ENCODE peak calls at places on chromosomes 12 and 14, in nine cellular contexts. Y, U, H, T, J, Q, B, W and K are unnamed samples.

GRCh38 chr12:11576104-11576503 is 73.4 kb upstream of the ETV6 start:
- DNase-seq in H (peak), Q (peak), T (peak), B (no peak), W (no peak), Y (no peak), U (no peak), J (peak), K (no peak)

GRCh38 chr14:70810621-70811020 is 1.3 kb upstream of the MAP3K9 start:
- DNase-seq in T (no peak), H (no peak), Y (no peak), J (no peak), U (no peak), B (no peak), Q (no peak), W (no peak), K (no peak)

GRCh38 chr12:76026643-76027063 is 4.9 kb downstream of the PHLDA1 start:
- DNase-seq in T (no peak), J (no peak), W (no peak), H (no peak), Y (no peak), U (no peak), B (no peak), Q (peak), K (no peak)

GRCh38 chr12:51507188-51507587 is 82.6 kb downstream of the SLC4A8 start:
- DNase-seq in B (no peak), U (no peak), H (no peak), Y (no peak), J (no peak), W (no peak), T (no peak), Q (no peak), K (no peak)

GRCh38 chr12:95339086-95339788 is 121.6 kb downstream of the VEZT start:
- DNase-seq in Y (no peak), W (no peak), J (no peak), T (no peak), U (no peak), B (no peak), Q (peak), H (no peak), K (no peak)

GRCh38 chr14:73460691-73461127 is 2.4 kb upstream of the NUMB start:
- DNase-seq in W (no peak), Y (no peak), B (peak), T (peak), H (no peak), U (peak), J (no peak), Q (peak), K (no peak)

GRCh38 chr12:85280138-85280983 is at the start of gene ALX1:
- DNase-seq in T (peak), H (peak), J (peak), Y (no peak), Q (peak), U (no peak), B (no peak), W (peak), K (no peak)

GRCh38 chr12:110993425-110993824 is 73.0 kb upstream of the MYL2 start:
- DNase-seq in W (peak), U (no peak), H (no peak), B (no peak), Q (no peak), T (peak), Y (no peak), J (no peak), K (no peak)

GRCh38 chr14:86815341-86815740 is 1177.6 kb downstream of the GALC start:
- DNase-seq in J (no peak), T (no peak), U (no peak), B (no peak), H (no peak), Y (no peak), W (no peak), Q (peak), K (no peak)

GRCh38 chr12:51905507-51906438 is 1.5 kb upstream of the ACVRL1 start:
- DNase-seq in B (peak), Y (no peak), W (no peak), Q (no peak), H (peak), J (peak), U (no peak), T (peak), K (no peak)

GRCh38 chr12:124797321-124797720 is 66.3 kb downstream of the SCARB1 start:
- DNase-seq in Y (no peak), B (no peak), H (no peak), J (no peak), Q (no peak), T (no peak), U (no peak), W (peak), K (no peak)

GRCh38 chr12:58364389-58365086 is 423.2 kb downstream of the ATP23 start:
- DNase-seq in Y (no peak), U (no peak), J (no peak), H (no peak), Q (peak), T (peak), W (no peak), B (no peak), K (no peak)

GRCh38 chr12:124824195-124824594 is 39.5 kb downstream of the SCARB1 start:
- DNase-seq in Q (no peak), B (no peak), U (no peak), T (no peak), J (no peak), Y (no peak), H (no peak), W (no peak), K (no peak)

GRCh38 chr14:100402631-100403030 is 79.5 kb downstream of the SLC25A47 start:
- DNase-seq in Q (no peak), Y (no peak), W (no peak), H (no peak), U (no peak), B (no peak), T (peak), J (no peak), K (no peak)

GRCh38 chr12:120361506-120362208 is 7.3 kb downstream of the MSI1 start:
- DNase-seq in B (no peak), Q (no peak), Y (no peak), W (peak), U (no peak), H (no peak), J (peak), T (peak), K (no peak)

GRCh38 chr12:94126067-94126466 is 22.3 kb upstream of the PLXNC1 start:
- DNase-seq in B (no peak), T (no peak), Q (no peak), U (no peak), Y (no peak), H (no peak), W (no peak), J (no peak), K (no peak)

GRCh38 chr14:53183611-53184010 is 30.5 kb upstream of the DDHD1 start:
- DNase-seq in B (no peak), H (no peak), Q (peak), Y (no peak), T (peak), W (no peak), U (no peak), J (no peak), K (no peak)

DNA sequence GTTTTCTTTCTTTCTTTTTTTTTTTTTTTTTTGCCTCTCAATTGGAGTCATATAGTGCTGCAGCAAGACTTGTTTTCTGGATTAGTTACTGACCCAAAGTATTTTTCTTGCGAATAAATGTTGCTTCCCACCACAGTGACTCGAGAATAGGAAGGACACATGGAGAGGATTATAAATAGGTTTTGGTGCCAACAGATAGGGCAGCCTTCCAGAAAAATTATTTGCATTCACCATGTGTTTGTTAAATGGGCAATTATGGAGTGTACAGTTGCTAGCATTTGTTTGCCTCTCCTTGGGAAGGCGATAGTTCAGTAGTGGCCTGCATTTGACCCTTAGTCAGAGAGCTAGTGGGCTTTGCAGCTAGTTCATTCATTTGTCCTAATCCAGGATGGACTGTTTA is 67.3 kb downstream of the CHST11 start:
- DNase-seq in J (no peak), W (no peak), U (no peak), H (no peak), B (no peak), Q (no peak), T (peak), Y (no peak), K (no peak)
- H3K27ac ChIP-seq in J (no peak), W (no peak), U (peak), H (no peak), B (no peak), Q (no peak), T (no peak), Y (no peak), K (no peak)

GRCh38 chr12:113049976-113050742 is 6.4 kb upstream of the DTX1 start:
- DNase-seq in W (peak), Y (no peak), H (no peak), J (no peak), B (no peak), U (peak), Q (no peak), T (no peak), K (no peak)
- TF ChIP-seq CTCF in W (peak), Y (no peak), H (no peak), J (no peak), B (no peak), U (peak), Q (no peak), T (peak), K (peak)

GRCh38 chr12:8912910-8913309 is 1.4 kb upstream of the PHC1 start:
- DNase-seq in B (no peak), Y (no peak), H (no peak), T (no peak), J (no peak), U (peak), Q (peak), W (peak), K (no peak)
- H3K27ac ChIP-seq in B (peak), Y (no peak), H (no peak), T (no peak), J (peak), U (peak), Q (peak), W (peak), K (peak)

GRCh38 chr12:5912437-5913334 is 32.4 kb downstream of the ANO2 start:
- DNase-seq in B (peak), W (peak), H (no peak), T (peak), Y (no peak), J (no peak), U (no peak), Q (no peak), K (no peak)
- TF ChIP-seq CTCF in B (no peak), W (peak), H (no peak), T (peak), Y (no peak), J (no peak), U (peak), Q (peak), K (no peak)

DNA sequence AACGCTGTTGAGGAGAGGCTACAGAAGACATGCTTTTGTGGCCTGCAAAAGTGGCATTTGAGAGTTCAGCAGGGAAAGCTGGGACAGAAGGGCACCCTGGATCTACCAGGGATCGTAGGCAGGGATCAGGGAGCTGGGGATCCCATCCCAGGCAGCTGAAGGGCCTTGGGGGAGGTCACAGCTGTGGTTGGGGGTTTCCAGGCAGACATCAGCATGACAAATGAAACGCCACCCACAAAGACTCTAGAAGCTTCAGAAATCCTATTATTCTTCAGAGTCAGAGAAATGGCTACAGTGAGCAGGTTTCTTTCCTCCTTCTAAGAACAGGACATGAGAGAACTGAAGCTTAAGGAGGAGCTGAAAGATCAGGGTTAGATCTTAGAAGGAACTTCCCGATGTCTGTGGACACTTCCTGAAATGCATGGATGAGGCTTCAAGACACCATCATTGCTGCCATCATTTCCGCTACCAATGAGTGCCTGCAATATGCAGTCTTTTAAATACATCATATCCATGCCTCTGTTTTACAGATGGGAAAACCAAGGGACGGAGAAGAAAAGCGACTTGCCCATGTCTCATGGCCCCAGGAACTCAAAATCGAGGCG is 104.3 kb downstream of the RBM19 start:
- DNase-seq in T (no peak), J (no peak), U (no peak), Y (no peak), W (peak), H (no peak), B (no peak), Q (no peak), K (no peak)
- H3K27ac ChIP-seq in T (no peak), J (no peak), U (no peak), Y (no peak), W (peak), H (no peak), B (no peak), Q (no peak), K (no peak)

GRCh38 chr14:24297190-24297964 is 2.2 kb downstream of the DHRS1 start:
- DNase-seq in Q (peak), U (peak), J (no peak), W (peak), Y (no peak), H (no peak), B (no peak), T (peak), K (no peak)
- TF ChIP-seq CTCF in Q (peak), U (peak), J (no peak), W (peak), Y (no peak), H (peak), B (peak), T (peak), K (peak)

GRCh38 chr12:21766403-21766802 is 8.1 kb downstream of the KCNJ8 start:
- DNase-seq in T (no peak), W (no peak), U (no peak), Q (no peak), H (no peak), J (no peak), B (no peak), Y (no peak), K (no peak)

GRCh38 chr12:21764950-21765349 is 9.6 kb downstream of the KCNJ8 start:
- DNase-seq in W (no peak), B (no peak), U (no peak), J (no peak), Q (no peak), T (no peak), Y (no peak), H (no peak), K (no peak)

GRCh38 chr12:21759737-21760136 is 14.8 kb downstream of the KCNJ8 start:
- DNase-seq in Q (no peak), T (no peak), Y (no peak), J (no peak), H (no peak), W (no peak), U (no peak), B (no peak), K (no peak)

GRCh38 chr12:21763531-21763930 is 11.0 kb downstream of the KCNJ8 start:
- DNase-seq in T (no peak), Y (no peak), Q (no peak), J (no peak), U (no peak), W (no peak), B (no peak), H (no peak), K (no peak)

DNA sequence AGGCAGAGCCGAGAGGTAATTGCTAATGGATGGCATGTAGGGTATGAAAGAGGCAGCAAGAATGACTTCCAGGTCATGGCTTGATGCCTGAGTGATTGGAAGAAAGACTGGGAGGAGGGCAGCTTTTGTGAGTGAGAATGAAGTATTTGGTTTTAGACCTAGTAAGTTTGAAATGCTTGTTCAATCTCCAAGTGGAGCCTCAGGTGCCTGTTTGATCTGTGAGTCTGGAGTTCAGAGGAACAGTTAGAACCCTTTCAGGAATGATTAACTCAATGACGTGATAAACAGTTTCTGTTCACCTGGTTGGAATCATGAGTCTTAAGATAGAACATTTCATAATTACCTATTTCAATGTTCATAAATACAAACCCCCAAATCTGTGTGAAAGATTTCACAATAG is 10.4 kb downstream of the KCNJ8 start:
- DNase-seq in B (no peak), T (no peak), U (no peak), J (no peak), W (no peak), Q (no peak), Y (no peak), H (no peak), K (no peak)
- H3K27ac ChIP-seq in B (no peak), T (no peak), U (no peak), J (no peak), W (no peak), Q (no peak), Y (no peak), H (no peak), K (no peak)